ENCODE peak calls at places on chromosome X, in four cellular contexts. L, R, S and K are unnamed samples.

GRCh38 chrX:32116047-32116446 is 1044.2 kb upstream of the FTHL17 start:
- DNase-seq in L (no peak), R (peak; percentile 2), S (no peak), K (no peak)

GRCh38 chrX:50168305-50168704 is 32.5 kb downstream of the AKAP4 start:
- DNase-seq in L (no peak), R (peak; percentile 11), S (peak; percentile 34), K (no peak)

GRCh38 chrX:103101280-103102042 is 8.5 kb upstream of the NXF3 start:
- DNase-seq in L (peak; percentile 1), R (peak; percentile 10), S (no peak), K (no peak)

GRCh38 chrX:41779058-41779564 is 55.1 kb downstream of the GPR82 start:
- DNase-seq in L (peak; percentile 62), R (peak; percentile 73), S (peak; percentile 83), K (no peak)

GRCh38 chrX:111386884-111387283 is 25.1 kb downstream of the DCX start:
- DNase-seq in L (no peak), R (no peak), S (no peak), K (no peak)

GRCh38 chrX:65902011-65902410 is 137.9 kb downstream of the VSIG4 start:
- DNase-seq in L (no peak), R (no peak), S (no peak), K (no peak)

GRCh38 chrX:38052096-38052495 is 45.7 kb downstream of the SYTL5 start:
- DNase-seq in L (no peak), R (peak; percentile 79), S (peak; percentile 95), K (no peak)

GRCh38 chrX:47579537-47579936 is 2.7 kb upstream of the TIMP1 start:
- DNase-seq in L (no peak), R (peak; percentile 66), S (peak; percentile 93), K (no peak)

GRCh38 chrX:70262952-70263567 is 3.1 kb upstream of the P2RY4 start:
- DNase-seq in L (peak; percentile 81), R (peak; percentile 37), S (peak; percentile 43), K (no peak)

GRCh38 chrX:140346711-140347110 is 158.2 kb downstream of the SOX3 start:
- DNase-seq in L (no peak), R (peak; percentile 8), S (no peak), K (no peak)

GRCh38 chrX:110741213-110741796 is 54.3 kb downstream of the CHRDL1 start:
- DNase-seq in L (no peak), R (peak; percentile 2), S (peak; percentile 87), K (no peak)

GRCh38 chrX:39883664-39884063 is 214.1 kb downstream of the BCOR start:
- DNase-seq in L (no peak), R (no peak), S (no peak), K (no peak)

GRCh38 chrX:135951291-135951690 is 22.5 kb downstream of the MMGT1 start:
- DNase-seq in L (no peak), R (no peak), S (no peak), K (no peak)

GRCh38 chrX:9619581-9619980 is 146.1 kb downstream of the GPR143 start:
- DNase-seq in L (no peak), R (no peak), S (no peak), K (no peak)

GRCh38 chrX:130680164-130681035 is 222.6 kb downstream of the ENOX2 start:
- DNase-seq in L (no peak), R (peak; percentile 7), S (peak; percentile 68), K (no peak)

GRCh38 chrX:42495139-42495538 is 282.8 kb downstream of the PPP1R2C start:
- DNase-seq in L (no peak), R (no peak), S (no peak), K (no peak)

GRCh38 chrX:9878141-9878875 is 88.8 kb upstream of the CLDN34 start:
- DNase-seq in L (peak; percentile 94), R (peak; percentile 23), S (no peak), K (no peak)

GRCh38 chrX:106300239-106300638 is 132.1 kb downstream of the PWWP3B start:
- DNase-seq in L (no peak), R (peak; percentile 44), S (peak; percentile 26), K (no peak)

GRCh38 chrX:15235001-15235400 is 34.9 kb downstream of the ASB9 start:
- DNase-seq in L (no peak), R (no peak), S (no peak), K (no peak)

GRCh38 chrX:24767557-24767956 is 73.8 kb downstream of the POLA1 start:
- DNase-seq in L (no peak), R (no peak), S (peak; percentile 11), K (no peak)

GRCh38 chrX:125150231-125150630 is 169.4 kb upstream of the TEX13C start:
- DNase-seq in L (no peak), R (peak; percentile 29), S (no peak), K (no peak)

GRCh38 chrX:41857670-41858069 is 65.7 kb downstream of the CASK start:
- DNase-seq in L (no peak), R (no peak), S (no peak), K (no peak)

GRCh38 chrX:108516184-108516583 is 76.5 kb downstream of the COL4A5 start:
- DNase-seq in L (no peak), R (no peak), S (peak; percentile 1), K (no peak)

GRCh38 chrX:39175418-39176057 is 374.3 kb downstream of the MID1IP1 start:
- DNase-seq in L (no peak), R (no peak), S (no peak), K (no peak)

GRCh38 chrX:15167826-15168225 is 102.1 kb downstream of the ASB9 start:
- DNase-seq in L (peak; percentile 97), R (no peak), S (no peak), K (no peak)

GRCh38 chrX:47623540-47624027 is 3.9 kb upstream of the SYN1 start:
- DNase-seq in L (peak; percentile 92), R (peak; percentile 71), S (peak; percentile 70), K (peak; percentile 84)

GRCh38 chrX:155923200-155923599 is 42.1 kb downstream of the VAMP7 start:
- DNase-seq in L (no peak), R (no peak), S (no peak), K (no peak)

GRCh38 chrX:9312922-9313867 is 151.7 kb upstream of the TBL1X start:
- DNase-seq in L (peak; percentile 68), R (peak; percentile 25), S (no peak), K (peak; percentile 84)